ENCODE peak calls at places on chromosome 1, in ten cellular contexts. J is heart left ventricle, Q is astrocyte of the spinal cord, Y is psoas muscle, C is tibial nerve, O is dorsolateral prefrontal cortex, A is cardiac muscle cell, H is PC-9, N is NB4, F is lung. Z is an unnamed sample.

GRCh38 chr1:167762061-167762746 is 40.4 kb downstream of the MPZL1 start:
- DNase-seq in O (no peak), Q (no peak), J (no peak), A (no peak), F (no peak), Y (no peak), N (no peak), C (no peak), H (no peak), Z (no peak)

GRCh38 chr1:228205526-228206436 is 2.1 kb upstream of the OBSCN start:
- DNase-seq in C (no peak), J (no peak), Y (no peak), F (no peak), H (no peak), Q (no peak), A (no peak), O (no peak), N (no peak), Z (no peak)

GRCh38 chr1:184745110-184745509 is 9.5 kb downstream of the EDEM3 start:
- DNase-seq in J (no peak), N (no peak), C (no peak), H (no peak), A (no peak), F (no peak), O (no peak), Q (no peak), Y (no peak), Z (no peak)

GRCh38 chr1:59220356-59220755 is 76.5 kb upstream of the FGGY start:
- DNase-seq in Y (no peak), F (no peak), C (no peak), H (no peak), A (peak), J (no peak), N (peak), Q (no peak), O (no peak), Z (no peak)

GRCh38 chr1:62903522-62903921 is 119.6 kb downstream of the ATG4C start:
- DNase-seq in H (no peak), Q (no peak), N (no peak), C (no peak), O (no peak), A (no peak), J (no peak), Y (no peak), F (no peak), Z (no peak)

GRCh38 chr1:206513312-206514111 is 6.2 kb downstream of the RASSF5 start:
- DNase-seq in F (no peak), C (peak), A (peak), N (no peak), Q (peak), Y (peak), J (peak), O (no peak), H (peak), Z (peak)

GRCh38 chr1:230299148-230300006 is 126.8 kb downstream of the PGBD5 start:
- DNase-seq in N (no peak), O (no peak), C (no peak), Y (no peak), J (no peak), A (no peak), F (no peak), Q (no peak), H (no peak), Z (no peak)

GRCh38 chr1:27517907-27518718 is 28.1 kb upstream of the WASF2 start:
- DNase-seq in A (no peak), N (no peak), Q (no peak), F (no peak), O (no peak), Y (no peak), H (peak), J (no peak), C (no peak), Z (no peak)

GRCh38 chr1:18743233-18743632 is 112.6 kb downstream of the PAX7 start:
- DNase-seq in O (no peak), C (no peak), A (no peak), J (no peak), F (no peak), Q (no peak), Y (no peak), N (no peak), H (no peak), Z (no peak)

GRCh38 chr1:223209293-223209898 is 66.3 kb upstream of the TLR5 start:
- DNase-seq in O (no peak), N (no peak), C (no peak), F (no peak), Q (no peak), J (no peak), A (no peak), Y (no peak), H (no peak), Z (no peak)

GRCh38 chr1:59718064-59718988 is 96.4 kb upstream of the HOOK1 start:
- DNase-seq in J (no peak), Q (no peak), Y (no peak), C (no peak), H (no peak), O (no peak), F (peak), N (peak), A (peak), Z (no peak)

GRCh38 chr1:211305044-211305443 is 21.6 kb upstream of the TRAF5 start:
- DNase-seq in Y (no peak), C (no peak), F (no peak), Q (peak), H (no peak), O (no peak), J (no peak), A (no peak), N (no peak), Z (no peak)

GRCh38 chr1:201310986-201311355 is 27.7 kb downstream of the PKP1 start:
- DNase-seq in N (no peak), O (peak), J (no peak), F (peak), Y (no peak), Q (peak), H (peak), A (no peak), C (peak), Z (peak)

GRCh38 chr1:2493691-2494322 is 17.7 kb downstream of the PLCH2 start:
- DNase-seq in A (no peak), J (no peak), Q (no peak), H (no peak), C (no peak), F (no peak), O (peak), N (no peak), Y (no peak), Z (no peak)

GRCh38 chr1:113459279-113459678 is 69.0 kb downstream of the MAGI3 start:
- DNase-seq in A (peak), H (no peak), F (no peak), O (no peak), N (no peak), Q (no peak), C (no peak), Y (no peak), J (no peak), Z (no peak)
- TF ChIP-seq CTCF in A (no peak), H (no peak), F (no peak), O (no peak), N (no peak), Q (no peak), C (no peak), Y (no peak), J (no peak), Z (no peak)

GRCh38 chr1:226211181-226211580 is 12.3 kb upstream of the MIXL1 start:
- DNase-seq in F (no peak), H (no peak), Y (no peak), A (no peak), N (no peak), C (no peak), J (no peak), Q (no peak), O (no peak), Z (no peak)
- H3K4me3 ChIP-seq in F (no peak), H (no peak), Y (no peak), A (no peak), N (no peak), C (no peak), J (no peak), Q (no peak), O (no peak), Z (no peak)

DNA sequence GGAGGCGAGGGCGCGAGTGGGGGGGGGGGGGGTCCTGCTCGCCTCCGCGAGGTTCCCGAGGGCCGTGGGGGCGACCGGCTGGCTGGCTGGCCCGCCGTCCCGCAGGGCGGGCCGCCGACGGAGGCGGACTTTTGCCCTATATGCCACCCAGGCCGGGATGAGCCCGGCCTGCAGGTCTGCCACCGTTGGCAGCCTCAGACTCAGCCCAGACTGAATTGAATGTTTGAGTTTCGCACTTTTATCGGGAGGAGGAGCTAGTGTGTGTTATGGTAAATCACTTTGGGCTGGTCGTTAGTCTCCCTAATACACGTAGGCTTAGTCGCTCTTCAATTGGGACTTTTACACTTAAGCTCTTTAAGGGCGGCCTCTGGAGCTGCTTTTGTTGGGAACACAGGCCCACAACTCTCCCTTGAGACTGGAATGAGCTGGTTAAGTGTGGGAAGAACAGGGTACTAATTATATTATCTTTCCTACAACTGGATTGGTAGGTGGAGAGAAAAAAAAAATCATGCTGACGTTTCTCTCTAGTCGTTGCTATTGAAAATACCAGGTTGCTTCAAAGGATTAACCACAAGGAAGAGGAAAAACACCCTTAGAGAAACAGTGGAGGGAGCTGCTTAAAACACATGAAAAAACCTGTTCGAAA is 1.3 kb upstream of the IRF2BP2 start:
- DNase-seq in O (no peak), N (peak), Q (peak), A (peak), J (no peak), C (peak), F (peak), H (peak), Y (no peak), Z (peak)
- TF ChIP-seq CTCF in O (peak), N (no peak), Q (peak), A (peak), J (no peak), C (no peak), F (no peak), H (peak), Y (no peak), Z (peak)

GRCh38 chr1:197928849-197929336 is 11.7 kb downstream of the LHX9 start:
- DNase-seq in Y (no peak), A (no peak), Q (no peak), O (no peak), F (no peak), H (no peak), C (no peak), J (no peak), N (peak), Z (no peak)
- H3K4me3 ChIP-seq in Y (no peak), A (peak), Q (peak), O (no peak), F (no peak), H (no peak), C (no peak), J (no peak), N (peak), Z (no peak)

GRCh38 chr1:92949937-92950817 is 11.1 kb downstream of the DIPK1A start:
- DNase-seq in N (no peak), J (no peak), A (peak), F (no peak), Y (no peak), O (no peak), C (no peak), H (peak), Q (peak), Z (no peak)

GRCh38 chr1:92948071-92948470 is 13.2 kb downstream of the DIPK1A start:
- DNase-seq in Q (no peak), F (no peak), N (no peak), O (no peak), C (no peak), H (no peak), A (no peak), Y (no peak), J (no peak), Z (no peak)

GRCh38 chr1:92953491-92953890 is 7.8 kb downstream of the DIPK1A start:
- DNase-seq in F (no peak), N (peak), J (no peak), H (no peak), O (no peak), Q (no peak), C (no peak), A (no peak), Y (no peak), Z (no peak)

GRCh38 chr1:92952714-92953113 is 8.5 kb downstream of the DIPK1A start:
- DNase-seq in O (no peak), N (no peak), F (no peak), J (no peak), Y (no peak), Q (no peak), H (no peak), C (no peak), A (no peak), Z (no peak)

GRCh38 chr1:92951141-92951582 is 10.1 kb downstream of the DIPK1A start:
- DNase-seq in O (no peak), F (no peak), A (peak), Y (no peak), J (no peak), H (peak), N (peak), Q (peak), C (no peak), Z (no peak)
- TF ChIP-seq CTCF in O (no peak), F (no peak), A (no peak), Y (no peak), J (no peak), H (no peak), N (no peak), Q (no peak), C (no peak), Z (no peak)

GRCh38 chr1:231918239-231919015 is 291.8 kb downstream of the DISC1 start:
- DNase-seq in J (no peak), H (no peak), Y (no peak), Q (peak), A (no peak), N (no peak), C (no peak), F (no peak), O (no peak), Z (no peak)
- H3K4me3 ChIP-seq in J (no peak), H (no peak), Y (no peak), Q (no peak), A (no peak), N (no peak), C (no peak), F (no peak), O (no peak), Z (no peak)

DNA sequence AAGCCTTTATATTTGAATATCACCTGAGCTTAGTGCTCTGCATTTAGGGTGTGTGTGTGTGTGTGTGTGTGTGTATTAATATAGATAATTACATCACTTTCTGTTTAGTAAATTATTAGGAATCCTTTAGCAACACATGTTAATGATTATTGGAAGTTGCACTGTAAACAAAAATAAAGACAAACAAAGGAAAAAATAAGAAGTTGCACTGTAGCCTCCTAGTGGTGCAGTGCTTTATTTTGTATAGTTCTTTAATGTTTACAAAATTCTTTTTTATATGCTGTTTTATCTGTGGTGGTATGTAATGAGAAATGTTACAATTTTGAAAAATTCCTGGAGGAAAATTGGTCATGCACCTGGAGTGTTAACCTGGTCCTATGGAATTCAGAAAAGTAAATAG is 69.2 kb downstream of the UBE4B start:
- DNase-seq in H (no peak), N (no peak), F (no peak), O (no peak), C (no peak), A (no peak), J (no peak), Q (no peak), Y (no peak), Z (no peak)
- TF ChIP-seq CTCF in H (peak), N (no peak), F (no peak), O (peak), C (no peak), A (peak), J (no peak), Q (peak), Y (no peak), Z (peak)

Z was measured in retinal pigment epithelial cell.